ENCODE peak calls at places on chromosomes 13 and 19, in six cellular contexts. B is BE2C, X is psoas muscle, R is spleen, J is HCT116, V is lower lobe of right lung. F is an unnamed sample. For H3K36me3, the result is how much of the 10 kb centered on the place peaks cover.

GRCh38 chr13:68026077-68026476 is 795.9 kb upstream of the PCDH9 start:
- DNase-seq in B (no peak), J (no peak), X (no peak), V (no peak), R (no peak), F (no peak)

GRCh38 chr19:33621811-33622504 is at the start of gene CHST8:
- DNase-seq in V (no peak), X (peak), R (no peak), B (peak), J (no peak), F (no peak)

GRCh38 chr19:35736913-35737886 is 5.1 kb downstream of the IGFLR1 start:
- DNase-seq in X (no peak), R (no peak), J (no peak), B (no peak), V (no peak), F (no peak)

GRCh38 chr13:38602261-38602660 is 84.6 kb upstream of the FREM2 start:
- DNase-seq in X (no peak), V (no peak), B (no peak), J (no peak), R (no peak), F (no peak)

GRCh38 chr13:42275506-42275905 is 3.6 kb downstream of the AKAP11 start:
- DNase-seq in J (no peak), B (no peak), R (no peak), X (no peak), V (no peak), F (no peak)

GRCh38 chr13:90974249-90974954 is 373.1 kb upstream of the MIR17HG start:
- DNase-seq in X (no peak), R (no peak), B (no peak), V (no peak), J (no peak), F (no peak)

GRCh38 chr13:26025771-26026170 is 26.0 kb downstream of the SHISA2 start:
- DNase-seq in B (no peak), V (no peak), X (no peak), R (no peak), J (no peak), F (no peak)

GRCh38 chr13:59835569-59835968 is 328.2 kb downstream of the DIAPH3 start:
- DNase-seq in B (no peak), J (no peak), V (no peak), R (no peak), X (no peak), F (no peak)

GRCh38 chr19:47544476-47544875 is 28.5 kb downstream of the ZNF541 start:
- DNase-seq in V (no peak), X (no peak), B (no peak), R (no peak), J (no peak), F (no peak)

GRCh38 chr19:3506384-3507340 is 551 bp downstream of the FZR1 start:
- DNase-seq in X (no peak), V (peak), B (no peak), J (no peak), R (no peak), F (no peak)

GRCh38 chr13:24984134-24984533 is 111.8 kb upstream of the PABPC3 start:
- DNase-seq in J (no peak), X (no peak), V (no peak), R (no peak), B (no peak), F (no peak)

GRCh38 chr13:43544011-43544410 is 242.8 kb downstream of the ENOX1 start:
- DNase-seq in R (no peak), V (no peak), J (no peak), X (no peak), B (no peak), F (no peak)

GRCh38 chr13:44312898-44313551 is 60.6 kb upstream of the SERP2 start:
- DNase-seq in B (no peak), J (peak), R (no peak), X (no peak), V (no peak), F (no peak)

GRCh38 chr13:37981932-37982331 is 112.4 kb upstream of the TRPC4 start:
- DNase-seq in B (no peak), R (no peak), X (no peak), V (no peak), J (no peak), F (no peak)

GRCh38 chr13:104809483-104809882 is 1726.0 kb downstream of the EFNB2 start:
- DNase-seq in J (no peak), B (no peak), V (no peak), X (no peak), R (no peak), F (no peak)

GRCh38 chr19:19595171-19595701 is 23.3 kb downstream of the PBX4 start:
- DNase-seq in R (no peak), J (no peak), B (no peak), X (no peak), V (peak), F (no peak)

GRCh38 chr19:57665261-57665806 is 3.4 kb upstream of the ZSCAN4 start:
- DNase-seq in V (no peak), R (no peak), J (no peak), X (no peak), B (no peak), F (no peak)

GRCh38 chr19:31262673-31263308 is 86.4 kb downstream of the TSHZ3 start:
- DNase-seq in V (no peak), X (no peak), J (no peak), B (no peak), R (no peak), F (no peak)

GRCh38 chr13:114153485-114154080 is 21.2 kb upstream of the RASA3 start:
- DNase-seq in J (no peak), V (no peak), X (no peak), B (no peak), R (no peak), F (no peak)

GRCh38 chr13:44326961-44327360 is 46.7 kb upstream of the SERP2 start:
- DNase-seq in X (no peak), J (no peak), B (no peak), V (no peak), R (no peak), F (peak)

GRCh38 chr19:29285187-29285687 is 72.3 kb upstream of the UQCRFS1 start:
- DNase-seq in B (no peak), V (no peak), X (no peak), R (no peak), J (no peak), F (no peak)

GRCh38 chr13:94123543-94123942 is 355.9 kb downstream of the DCT start:
- DNase-seq in X (no peak), J (no peak), B (no peak), R (no peak), V (no peak), F (no peak)

DNA sequence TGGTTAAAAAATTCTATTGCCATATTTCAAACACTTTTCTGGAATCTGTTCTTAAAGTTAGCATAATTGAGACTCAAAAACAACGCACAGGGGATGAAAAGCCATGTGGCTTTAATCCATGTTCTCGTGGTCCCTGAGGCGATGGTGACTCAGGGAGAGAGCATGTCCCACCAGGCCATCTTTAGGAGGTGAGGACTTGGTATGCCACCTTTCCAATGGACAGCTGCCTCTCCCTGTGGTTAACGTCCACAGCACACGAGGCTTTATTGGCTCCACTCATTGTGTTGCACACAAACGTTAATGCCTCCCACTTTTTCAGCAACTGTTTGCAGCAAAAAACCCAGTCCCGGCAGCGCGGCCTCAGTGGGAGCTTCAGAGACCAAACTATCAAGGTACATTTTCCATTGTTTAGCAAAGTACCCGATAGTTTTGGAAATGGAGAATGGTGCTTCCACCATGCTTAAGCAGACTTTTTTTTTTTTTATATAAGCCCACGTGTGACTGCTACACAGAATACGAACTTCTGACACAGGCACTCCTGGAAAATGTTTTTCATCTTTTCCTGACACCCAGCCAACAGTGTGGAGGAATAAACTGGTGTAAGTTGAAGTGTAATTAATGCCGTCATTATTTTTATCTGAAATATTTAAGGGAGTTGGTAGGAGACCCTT is 51.2 kb downstream of the EFNB2 start:
- DNase-seq in X (no peak), V (no peak), B (no peak), R (no peak), J (no peak), F (no peak)
- H3K4me3 ChIP-seq in X (peak), V (peak), B (no peak), R (no peak), J (no peak), F (peak)

GRCh38 chr13:102620512-102620911 is 23.7 kb downstream of the TPP2 start:
- DNase-seq in B (no peak), J (no peak), X (no peak), R (no peak), V (no peak), F (no peak)

GRCh38 chr13:102617697-102618350 is 21.0 kb downstream of the TPP2 start:
- DNase-seq in V (no peak), B (no peak), R (no peak), J (no peak), X (no peak), F (no peak)
- H3K36me3 ChIP-seq in V (half or more), B (half or more), R (half or more), J (under half), X (half or more), F (half or more)

GRCh38 chr13:79160818-79161217 is 245.2 kb downstream of the RBM26 start:
- DNase-seq in J (no peak), B (no peak), X (no peak), V (no peak), R (no peak), F (no peak)
- H3K4me3 ChIP-seq in J (no peak), B (no peak), X (no peak), V (no peak), R (no peak), F (no peak)

GRCh38 chr19:18429717-18430416 is 8.1 kb downstream of the ISYNA1 start:
- DNase-seq in J (no peak), R (no peak), X (no peak), B (peak), V (no peak), F (no peak)
- H3K36me3 ChIP-seq in J (under half), R (under half), X (under half), B (under half), V (under half), F (under half)

GRCh38 chr13:106589716-106590115 is 21.8 kb upstream of the ARGLU1 start:
- DNase-seq in B (no peak), R (no peak), V (no peak), J (no peak), X (no peak), F (no peak)
- H3K4me3 ChIP-seq in B (no peak), R (no peak), V (no peak), J (no peak), X (no peak), F (no peak)

DNA sequence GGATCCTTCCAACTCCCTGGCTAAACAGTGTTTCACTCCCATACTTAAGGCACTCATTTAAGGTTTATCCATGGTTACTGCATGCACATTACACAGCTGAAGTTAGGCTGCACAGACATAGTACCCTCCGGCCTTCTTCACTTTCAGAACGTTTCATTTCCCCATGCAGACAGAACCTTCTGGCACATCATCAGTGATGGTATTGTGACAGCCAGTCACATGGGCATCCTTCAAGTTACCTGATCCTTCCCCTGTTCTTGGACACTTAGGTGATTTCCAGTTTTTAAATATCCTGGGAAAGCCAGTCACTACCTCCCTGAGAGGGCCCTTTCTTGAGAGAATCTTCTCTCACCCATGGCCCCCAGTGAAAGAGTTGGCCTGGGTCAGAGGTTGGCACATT is 9.1 kb downstream of the SMIM7 start:
- DNase-seq in B (no peak), V (no peak), J (no peak), R (no peak), X (no peak), F (no peak)
- H3K36me3 ChIP-seq in B (half or more), V (half or more), J (under half), R (half or more), X (half or more), F (half or more)

GRCh38 chr19:54475706-54476105 is 2.6 kb upstream of the CDC42EP5 start:
- DNase-seq in X (no peak), V (no peak), J (no peak), R (peak), B (no peak), F (no peak)

GRCh38 chr19:54473983-54474382 is 887 bp upstream of the CDC42EP5 start:
- DNase-seq in J (no peak), B (no peak), X (no peak), V (no peak), R (peak), F (no peak)

GRCh38 chr19:54470991-54471782 is 1.9 kb downstream of the CDC42EP5 start:
- DNase-seq in R (peak), B (no peak), X (peak), J (no peak), V (peak), F (no peak)

GRCh38 chr19:54470276-54470887 is 2.7 kb downstream of the CDC42EP5 start:
- DNase-seq in X (no peak), J (no peak), V (no peak), B (no peak), R (no peak), F (no peak)

GRCh38 chr19:54473071-54473941 is at the start of gene CDC42EP5:
- DNase-seq in J (no peak), X (peak), R (peak), V (peak), B (no peak), F (peak)
- H3K4me3 ChIP-seq in J (no peak), X (peak), R (peak), V (peak), B (no peak), F (peak)

DNA sequence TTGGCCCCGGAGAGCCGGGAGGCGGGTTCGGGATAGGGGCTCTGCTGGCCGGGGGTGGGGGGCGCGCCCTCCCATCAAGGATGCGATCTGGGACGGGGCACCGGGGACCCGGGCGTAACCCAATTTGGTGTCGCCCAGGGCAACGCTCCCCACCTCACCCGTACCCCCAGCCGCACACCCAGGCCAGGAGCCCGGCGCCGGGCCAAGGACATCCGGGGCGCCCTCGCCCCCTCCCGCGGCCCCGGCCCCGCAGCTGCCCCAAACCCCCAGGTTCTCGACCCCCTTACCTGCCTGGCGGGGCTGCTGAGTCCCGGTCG is 525 bp downstream of the SHANK1 start:
- DNase-seq in R (no peak), B (no peak), V (no peak), X (no peak), J (no peak), F (no peak)
- H3K36me3 ChIP-seq in R (under half), B (under half), V (under half), X (under half), J (under half), F (under half)

F was measured in esophagus muscularis mucosa.